ENCODE peak calls at places on chromosomes 12 and 14, in seven cellular contexts. T is fibroblast of pulmonary artery, Y is HCT116, F is Calu3, L is cardiac fibroblast, A is PC-3, X is GM12865. N is an unnamed sample.

GRCh38 chr14:73784065-73784987 is 67.3 kb upstream of the PTGR2 start:
- DNase-seq in T (peak; percentile 80), Y (no peak), F (no peak), L (peak; percentile 74), A (peak; percentile 48), X (peak; percentile 47), N (peak; percentile 89)

GRCh38 chr14:76376001-76376404 is at the start of gene ESRRB:
- DNase-seq in T (peak; percentile 13), Y (peak; percentile 65), F (peak; percentile 12), L (peak; percentile 21), A (no peak), X (no peak), N (no peak)

GRCh38 chr12:15044461-15044860 is 71.6 kb downstream of the PDE6H start:
- DNase-seq in T (peak; percentile 27), Y (no peak), F (no peak), L (peak; percentile 41), A (no peak), X (no peak), N (peak; percentile 31)

GRCh38 chr12:97235102-97235501 is 227.5 kb upstream of the RMST start:
- DNase-seq in T (no peak), Y (no peak), F (no peak), L (no peak), A (no peak), X (no peak), N (no peak)

GRCh38 chr14:89041245-89041585 is 216.8 kb downstream of the TTC8 start:
- DNase-seq in T (no peak), Y (peak; percentile 27), F (peak; percentile 51), L (no peak), A (peak; percentile 78), X (no peak), N (no peak)

GRCh38 chr14:32510815-32511214 is 181.7 kb downstream of the AKAP6 start:
- DNase-seq in T (no peak), Y (no peak), F (no peak), L (peak; percentile 5), A (no peak), X (no peak), N (no peak)

GRCh38 chr14:91453744-91454143 is 36.1 kb upstream of the CCDC88C start:
- DNase-seq in T (no peak), Y (no peak), F (no peak), L (no peak), A (no peak), X (no peak), N (peak; percentile 13)

GRCh38 chr14:32588448-32589320 is 259.6 kb downstream of the AKAP6 start:
- DNase-seq in T (peak; percentile 80), Y (peak; percentile 16), F (peak; percentile 7), L (peak; percentile 74), A (peak; percentile 77), X (peak; percentile 66), N (peak; percentile 82)

GRCh38 chr12:130196827-130197226 is 34.6 kb downstream of the FZD10 start:
- DNase-seq in T (no peak), Y (no peak), F (no peak), L (no peak), A (no peak), X (no peak), N (no peak)

GRCh38 chr14:88248606-88249005 is 74.5 kb downstream of the KCNK10 start:
- DNase-seq in T (peak; percentile 79), Y (no peak), F (no peak), L (peak; percentile 68), A (peak; percentile 58), X (no peak), N (no peak)

GRCh38 chr12:27331299-27331926 is 1.2 kb upstream of the BMAL2 start:
- DNase-seq in T (peak; percentile 96), Y (peak; percentile 66), F (peak; percentile 67), L (peak; percentile 91), A (peak; percentile 99), X (peak; percentile 87), N (peak; percentile 92)

GRCh38 chr12:121810234-121810817 is 6.5 kb downstream of the SETD1B start:
- DNase-seq in T (no peak), Y (no peak), F (no peak), L (no peak), A (no peak), X (no peak), N (no peak)

GRCh38 chr12:18810537-18811253 is 72.8 kb downstream of the CAPZA3 start:
- DNase-seq in T (peak; percentile 38), Y (no peak), F (no peak), L (peak; percentile 62), A (no peak), X (no peak), N (no peak)

GRCh38 chr14:93946104-93946503 is 19.0 kb downstream of the FAM181A start:
- DNase-seq in T (no peak), Y (no peak), F (peak; percentile 20), L (no peak), A (no peak), X (peak; percentile 57), N (no peak)

GRCh38 chr12:58930770-58931324 is 10.5 kb upstream of the LRIG3 start:
- DNase-seq in T (no peak), Y (no peak), F (no peak), L (no peak), A (no peak), X (no peak), N (no peak)

GRCh38 chr12:58933068-58933681 is 12.9 kb upstream of the LRIG3 start:
- DNase-seq in T (no peak), Y (no peak), F (peak; percentile 72), L (no peak), A (no peak), X (no peak), N (no peak)

GRCh38 chr12:58934528-58934927 is 14.2 kb upstream of the LRIG3 start:
- DNase-seq in T (no peak), Y (no peak), F (no peak), L (no peak), A (no peak), X (no peak), N (no peak)

GRCh38 chr12:58927112-58927511 is 6.8 kb upstream of the LRIG3 start:
- DNase-seq in T (no peak), Y (no peak), F (no peak), L (no peak), A (no peak), X (no peak), N (no peak)

GRCh38 chr12:58931518-58931917 is 11.2 kb upstream of the LRIG3 start:
- DNase-seq in T (no peak), Y (no peak), F (peak; percentile 66), L (no peak), A (no peak), X (no peak), N (no peak)
- TF ChIP-seq CTCF in T (peak; percentile 3), Y (no peak), F (peak; percentile 75), L (peak; percentile 15), A (peak; percentile 34), X (peak; percentile 17), N (no peak)

GRCh38 chr14:25463475-25463874 is 413.5 kb upstream of the STXBP6 start:
- DNase-seq in T (no peak), Y (no peak), F (no peak), L (no peak), A (no peak), X (no peak), N (no peak)

GRCh38 chr14:25464078-25464477 is 414.1 kb upstream of the STXBP6 start:
- DNase-seq in T (no peak), Y (no peak), F (no peak), L (no peak), A (no peak), X (no peak), N (no peak)

GRCh38 chr14:25464772-25465171 is 414.8 kb upstream of the STXBP6 start:
- DNase-seq in T (no peak), Y (no peak), F (no peak), L (no peak), A (no peak), X (no peak), N (no peak)

GRCh38 chr14:25461780-25462179 is 411.8 kb upstream of the STXBP6 start:
- DNase-seq in T (no peak), Y (no peak), F (no peak), L (no peak), A (no peak), X (no peak), N (no peak)
- TF ChIP-seq CTCF in T (no peak), Y (no peak), F (no peak), L (no peak), A (no peak), X (no peak), N (no peak)

DNA sequence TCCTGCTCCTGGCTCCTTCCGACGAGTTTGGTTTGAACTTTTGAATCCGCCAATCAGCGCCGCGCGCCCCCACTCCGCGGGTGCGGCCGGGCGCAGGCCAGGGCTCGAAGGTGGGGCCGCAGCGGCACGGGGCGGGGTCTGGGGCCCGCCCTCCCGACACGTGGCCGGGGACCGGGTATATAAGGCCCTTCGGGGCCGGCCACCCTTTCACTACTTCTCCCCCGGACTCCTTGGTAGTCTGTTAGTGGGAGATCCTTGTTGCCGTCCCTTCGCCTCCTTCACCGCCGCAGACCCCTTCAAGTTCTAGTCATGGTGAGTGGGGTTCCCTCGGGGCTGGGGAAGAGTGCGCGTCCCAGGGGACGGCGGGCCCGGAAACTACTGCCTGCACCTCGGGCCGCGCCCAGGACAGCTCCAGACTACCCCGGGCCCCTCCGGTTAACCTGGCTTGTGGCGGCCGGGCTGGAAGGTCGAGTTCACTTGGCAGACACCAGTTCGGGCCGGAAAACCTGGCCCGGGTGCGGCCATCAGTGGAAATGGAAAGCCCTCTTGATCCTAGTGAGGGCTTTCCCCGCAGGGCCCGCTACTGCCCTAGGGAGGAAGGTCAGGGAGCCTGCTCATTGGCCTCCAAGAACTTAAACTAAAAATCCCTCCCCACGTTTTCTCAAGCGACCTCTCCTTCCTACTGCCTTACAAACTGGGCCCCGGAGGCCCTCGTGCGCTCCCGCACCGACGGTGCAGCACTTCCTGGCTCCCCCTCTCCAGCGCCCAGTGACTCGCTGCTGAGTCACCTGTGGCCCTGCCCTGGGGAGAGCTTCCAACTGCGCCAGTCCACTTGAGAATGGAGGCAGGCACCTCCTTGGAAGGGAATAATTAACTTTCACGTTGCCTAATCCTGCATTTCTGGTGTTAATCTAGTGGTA is at the start of gene TUBA1C:
- DNase-seq in T (peak; percentile 93), Y (peak; percentile 94), F (peak; percentile 94), L (peak; percentile 96), A (peak; percentile 98), X (peak; percentile 97), N (peak; percentile 99)
- TF ChIP-seq CTCF in T (no peak), Y (no peak), F (no peak), L (peak; percentile 4), A (no peak), X (no peak), N (no peak)

GRCh38 chr12:61546296-61546695 is 713.9 kb upstream of the USP15 start:
- DNase-seq in T (no peak), Y (peak; percentile 26), F (peak; percentile 52), L (no peak), A (peak; percentile 81), X (no peak), N (no peak)
- TF ChIP-seq CTCF in T (no peak), Y (peak; percentile 39), F (peak; percentile 30), L (no peak), A (peak; percentile 58), X (no peak), N (no peak)